ENCODE peak calls at places on chromosomes 16 and 17, in seven cellular contexts. One of them, this sample, is unnamed.

GRCh38 chr17:4448197-4448980 is 14.6 kb downstream of the SPNS3 start:
- DNase-seq in neural progenitor cell: no peak
- DNase-seq in HCT116: no peak
- DNase-seq in MM.1S: no peak
- DNase-seq in OCI-LY7: no peak
- DNase-seq in SK-N-SH: no peak
- DNase-seq in GM23248: peak; percentile 73
- DNase-seq in this sample: no peak

GRCh38 chr16:952321-952720 is 18.5 kb downstream of the LMF1 start:
- DNase-seq in neural progenitor cell: no peak
- DNase-seq in HCT116: no peak
- DNase-seq in MM.1S: no peak
- DNase-seq in OCI-LY7: no peak
- DNase-seq in SK-N-SH: no peak
- DNase-seq in GM23248: no peak
- DNase-seq in this sample: no peak

GRCh38 chr17:19645608-19646250 is 2.8 kb upstream of the ALDH3A2 start:
- DNase-seq in neural progenitor cell: peak; percentile 70
- DNase-seq in HCT116: no peak
- DNase-seq in MM.1S: peak; percentile 52
- DNase-seq in OCI-LY7: peak; percentile 41
- DNase-seq in SK-N-SH: peak; percentile 47
- DNase-seq in GM23248: peak; percentile 28
- DNase-seq in this sample: peak; percentile 81

GRCh38 chr16:59369523-59369922 is 635.4 kb upstream of the GOT2 start:
- DNase-seq in neural progenitor cell: peak; percentile 10
- DNase-seq in HCT116: no peak
- DNase-seq in MM.1S: no peak
- DNase-seq in OCI-LY7: no peak
- DNase-seq in SK-N-SH: no peak
- DNase-seq in GM23248: no peak
- DNase-seq in this sample: no peak

GRCh38 chr17:75105269-75106080 is 4.3 kb upstream of the ARMC7 start:
- DNase-seq in neural progenitor cell: peak; percentile 72
- DNase-seq in HCT116: no peak
- DNase-seq in MM.1S: peak; percentile 59
- DNase-seq in OCI-LY7: peak; percentile 77
- DNase-seq in SK-N-SH: peak; percentile 91
- DNase-seq in GM23248: peak; percentile 63
- DNase-seq in this sample: peak; percentile 85

GRCh38 chr16:87050142-87050541 is 267.1 kb downstream of the C16orf95 start:
- DNase-seq in neural progenitor cell: no peak
- DNase-seq in HCT116: no peak
- DNase-seq in MM.1S: no peak
- DNase-seq in OCI-LY7: no peak
- DNase-seq in SK-N-SH: no peak
- DNase-seq in GM23248: no peak
- DNase-seq in this sample: no peak

GRCh38 chr16:65658339-65659275 is 536.7 kb upstream of the CDH11 start:
- DNase-seq in neural progenitor cell: no peak
- DNase-seq in HCT116: no peak
- DNase-seq in MM.1S: no peak
- DNase-seq in OCI-LY7: no peak
- DNase-seq in SK-N-SH: peak; percentile 54
- DNase-seq in GM23248: peak; percentile 96
- DNase-seq in this sample: peak; percentile 13

GRCh38 chr17:66679631-66680517 is 155.0 kb upstream of the CACNG5 start:
- DNase-seq in neural progenitor cell: no peak
- DNase-seq in HCT116: no peak
- DNase-seq in MM.1S: no peak
- DNase-seq in OCI-LY7: no peak
- DNase-seq in SK-N-SH: no peak
- DNase-seq in GM23248: no peak
- DNase-seq in this sample: no peak

GRCh38 chr17:71709271-71709670 is 411.5 kb upstream of the SOX9 start:
- DNase-seq in neural progenitor cell: no peak
- DNase-seq in HCT116: no peak
- DNase-seq in MM.1S: no peak
- DNase-seq in OCI-LY7: no peak
- DNase-seq in SK-N-SH: no peak
- DNase-seq in GM23248: peak; percentile 51
- DNase-seq in this sample: no peak

GRCh38 chr17:46916211-46916610 is 6.7 kb upstream of the GOSR2 start:
- DNase-seq in neural progenitor cell: no peak
- DNase-seq in HCT116: no peak
- DNase-seq in MM.1S: no peak
- DNase-seq in OCI-LY7: no peak
- DNase-seq in SK-N-SH: no peak
- DNase-seq in GM23248: peak; percentile 31
- DNase-seq in this sample: no peak

GRCh38 chr17:46915596-46915995 is 7.4 kb upstream of the GOSR2 start:
- DNase-seq in neural progenitor cell: no peak
- DNase-seq in HCT116: no peak
- DNase-seq in MM.1S: no peak
- DNase-seq in OCI-LY7: no peak
- DNase-seq in SK-N-SH: no peak
- DNase-seq in GM23248: no peak
- DNase-seq in this sample: no peak

GRCh38 chr17:46911311-46911710 is 11.6 kb upstream of the GOSR2 start:
- DNase-seq in neural progenitor cell: no peak
- DNase-seq in HCT116: no peak
- DNase-seq in MM.1S: no peak
- DNase-seq in OCI-LY7: no peak
- DNase-seq in SK-N-SH: no peak
- DNase-seq in GM23248: no peak
- DNase-seq in this sample: no peak

GRCh38 chr17:46908352-46908751 is 14.6 kb upstream of the GOSR2 start:
- DNase-seq in neural progenitor cell: no peak
- DNase-seq in HCT116: no peak
- DNase-seq in MM.1S: no peak
- DNase-seq in OCI-LY7: no peak
- DNase-seq in SK-N-SH: no peak
- DNase-seq in GM23248: no peak
- DNase-seq in this sample: no peak

DNA sequence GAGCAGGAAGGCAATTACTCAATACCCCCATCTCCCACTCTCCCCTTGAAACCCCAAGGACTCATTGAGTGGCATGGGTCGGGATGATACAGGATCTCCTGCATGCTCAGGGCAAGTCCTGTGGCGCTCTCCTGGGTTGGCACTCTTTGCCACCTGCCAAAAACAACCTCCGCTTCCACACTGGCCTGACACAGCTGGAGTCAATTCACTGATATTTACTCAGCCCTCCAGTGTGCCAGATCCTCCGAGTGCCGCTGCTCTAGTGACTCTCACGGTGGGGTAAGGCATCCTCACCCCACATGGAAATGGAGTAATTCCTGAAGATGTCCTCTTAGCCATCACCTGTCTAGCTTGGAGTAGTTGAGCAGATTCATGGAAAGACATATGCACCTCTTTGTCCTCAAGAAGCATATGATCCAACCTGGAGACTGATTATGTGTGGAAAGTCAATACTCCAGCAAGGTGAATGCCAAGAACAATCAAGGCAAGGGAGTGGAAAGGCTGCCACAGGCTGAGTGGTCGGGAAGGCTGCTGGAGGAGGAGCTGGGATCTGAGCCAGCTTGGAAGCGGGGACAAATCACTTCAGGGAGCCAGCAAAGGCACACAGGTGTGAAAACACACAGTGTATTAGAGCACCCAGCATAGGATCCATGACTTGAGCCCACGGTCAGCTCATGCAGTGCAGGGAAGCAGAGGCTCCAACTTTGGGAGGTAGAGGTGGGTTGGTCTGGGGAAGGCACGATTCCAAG is 12.6 kb upstream of the GOSR2 start:
- DNase-seq in neural progenitor cell: no peak
- DNase-seq in HCT116: no peak
- DNase-seq in MM.1S: no peak
- DNase-seq in OCI-LY7: no peak
- DNase-seq in SK-N-SH: no peak
- DNase-seq in GM23248: no peak
- DNase-seq in this sample: no peak
- TF ChIP-seq EZH2phosphoT487 in neural progenitor cell: no peak
- TF ChIP-seq EZH2phosphoT487 in HCT116: no peak
- TF ChIP-seq EZH2phosphoT487 in MM.1S: no peak
- TF ChIP-seq EZH2phosphoT487 in OCI-LY7: no peak
- TF ChIP-seq EZH2phosphoT487 in SK-N-SH: no peak
- TF ChIP-seq EZH2phosphoT487 in GM23248: no peak
- TF ChIP-seq EZH2phosphoT487 in this sample: no peak

DNA sequence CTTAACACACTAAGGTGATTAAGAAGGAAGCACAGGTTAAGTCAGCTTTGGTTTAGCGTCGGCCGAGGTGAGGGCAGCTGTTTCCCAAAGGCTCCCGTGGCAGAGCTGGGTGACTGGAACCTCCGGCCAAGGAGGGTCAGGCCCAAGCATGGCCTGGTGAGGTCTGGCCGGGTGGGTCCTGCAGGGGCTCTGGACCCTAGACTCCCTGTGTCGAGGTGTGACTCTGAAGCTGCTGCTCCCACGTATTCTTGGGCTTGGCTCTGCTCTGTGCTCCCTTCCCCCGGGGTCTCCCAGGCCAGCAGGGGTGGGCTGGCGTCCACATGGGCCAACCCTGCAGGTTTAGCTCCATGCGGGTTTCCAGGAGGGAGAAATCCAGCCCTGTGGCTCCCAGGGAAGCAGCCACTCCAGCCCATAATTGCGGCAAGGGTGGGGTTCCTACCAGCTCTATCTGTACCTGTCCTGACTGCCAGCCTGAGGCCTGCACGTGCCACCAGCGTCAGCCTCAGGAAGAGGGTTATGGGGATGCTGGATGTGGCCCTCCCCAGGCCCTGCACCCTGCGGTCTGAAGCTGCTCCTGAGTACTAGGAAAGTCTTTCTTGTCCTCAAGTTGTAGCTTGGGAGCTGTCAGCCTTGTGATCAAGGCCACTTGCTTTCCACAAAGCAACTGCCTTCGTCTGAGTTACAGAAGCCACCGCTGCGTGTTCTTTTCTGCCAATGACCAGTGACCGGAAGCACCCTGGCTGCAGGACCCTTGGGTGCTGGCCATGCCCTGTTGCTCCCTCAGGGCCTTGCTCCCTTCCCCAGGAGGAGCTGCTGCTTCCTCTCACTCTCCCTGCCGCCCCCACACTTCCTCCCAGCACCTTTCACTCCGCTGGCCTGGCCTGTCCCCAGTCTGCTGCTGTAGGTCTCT is 4.8 kb downstream of the CDK5R1 start:
- DNase-seq in neural progenitor cell: no peak
- DNase-seq in HCT116: no peak
- DNase-seq in MM.1S: no peak
- DNase-seq in OCI-LY7: no peak
- DNase-seq in SK-N-SH: peak; percentile 47
- DNase-seq in GM23248: no peak
- DNase-seq in this sample: no peak
- TF ChIP-seq EZH2phosphoT487 in neural progenitor cell: no peak
- TF ChIP-seq EZH2phosphoT487 in HCT116: no peak
- TF ChIP-seq EZH2phosphoT487 in MM.1S: no peak
- TF ChIP-seq EZH2phosphoT487 in OCI-LY7: no peak
- TF ChIP-seq EZH2phosphoT487 in SK-N-SH: no peak
- TF ChIP-seq EZH2phosphoT487 in GM23248: no peak
- TF ChIP-seq EZH2phosphoT487 in this sample: no peak

DNA sequence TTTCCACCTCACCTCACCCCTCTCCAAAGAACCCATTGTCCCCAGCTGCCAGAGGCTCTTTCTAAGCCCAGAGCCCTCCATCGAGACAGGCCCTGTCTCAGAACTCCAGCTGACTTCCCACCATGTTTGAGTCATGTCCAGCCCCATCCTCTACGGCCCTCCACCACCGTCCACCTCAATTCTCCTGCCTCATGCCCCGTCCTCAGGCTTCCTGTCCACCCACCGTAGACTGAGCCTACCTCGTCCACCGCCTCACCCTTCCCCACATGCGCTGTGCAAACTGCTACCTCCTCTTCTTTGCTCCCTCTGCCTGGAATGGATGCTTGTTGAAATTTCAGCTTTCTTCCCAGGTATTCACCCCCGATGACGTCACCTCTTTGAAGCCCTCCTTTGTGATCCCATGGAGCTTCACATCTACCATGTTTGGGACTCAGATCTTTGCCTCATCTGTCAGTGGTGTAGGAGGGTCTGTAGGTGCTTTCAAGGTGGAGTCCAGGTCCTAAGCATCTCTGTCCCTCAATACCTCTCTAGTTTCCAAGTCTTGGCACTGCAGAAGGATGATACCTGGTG is 149.0 kb downstream of the MRM1 start:
- DNase-seq in neural progenitor cell: no peak
- DNase-seq in HCT116: no peak
- DNase-seq in MM.1S: no peak
- DNase-seq in OCI-LY7: no peak
- DNase-seq in SK-N-SH: no peak
- DNase-seq in GM23248: no peak
- DNase-seq in this sample: no peak
- TF ChIP-seq EZH2phosphoT487 in neural progenitor cell: no peak
- TF ChIP-seq EZH2phosphoT487 in HCT116: no peak
- TF ChIP-seq EZH2phosphoT487 in MM.1S: no peak
- TF ChIP-seq EZH2phosphoT487 in OCI-LY7: no peak
- TF ChIP-seq EZH2phosphoT487 in SK-N-SH: no peak
- TF ChIP-seq EZH2phosphoT487 in GM23248: no peak
- TF ChIP-seq EZH2phosphoT487 in this sample: no peak

GRCh38 chr17:78377858-78378224 is 608 bp upstream of the PGS1 start:
- DNase-seq in neural progenitor cell: peak; percentile 23
- DNase-seq in HCT116: no peak
- DNase-seq in MM.1S: no peak
- DNase-seq in OCI-LY7: no peak
- DNase-seq in SK-N-SH: no peak
- DNase-seq in GM23248: no peak
- DNase-seq in this sample: no peak

GRCh38 chr17:78381601-78382168 is 3.2 kb downstream of the PGS1 start:
- DNase-seq in neural progenitor cell: no peak
- DNase-seq in HCT116: no peak
- DNase-seq in MM.1S: no peak
- DNase-seq in OCI-LY7: no peak
- DNase-seq in SK-N-SH: no peak
- DNase-seq in GM23248: peak; percentile 69
- DNase-seq in this sample: peak; percentile 55

GRCh38 chr17:78379134-78379497 is 667 bp downstream of the PGS1 start:
- DNase-seq in neural progenitor cell: no peak
- DNase-seq in HCT116: no peak
- DNase-seq in MM.1S: no peak
- DNase-seq in OCI-LY7: peak; percentile 33
- DNase-seq in SK-N-SH: no peak
- DNase-seq in GM23248: peak; percentile 95
- DNase-seq in this sample: no peak

GRCh38 chr17:78378225-78379133 is at the start of gene PGS1:
- DNase-seq in neural progenitor cell: peak; percentile 84
- DNase-seq in HCT116: peak; percentile 49
- DNase-seq in MM.1S: peak; percentile 80
- DNase-seq in OCI-LY7: peak; percentile 90
- DNase-seq in SK-N-SH: peak; percentile 97
- DNase-seq in GM23248: peak; percentile 89
- DNase-seq in this sample: peak; percentile 86

GRCh38 chr17:78380370-78380769 is 1.9 kb downstream of the PGS1 start:
- DNase-seq in neural progenitor cell: no peak
- DNase-seq in HCT116: no peak
- DNase-seq in MM.1S: no peak
- DNase-seq in OCI-LY7: no peak
- DNase-seq in SK-N-SH: no peak
- DNase-seq in GM23248: no peak
- DNase-seq in this sample: no peak
- TF ChIP-seq EZH2phosphoT487 in neural progenitor cell: no peak
- TF ChIP-seq EZH2phosphoT487 in HCT116: no peak
- TF ChIP-seq EZH2phosphoT487 in MM.1S: no peak
- TF ChIP-seq EZH2phosphoT487 in OCI-LY7: no peak
- TF ChIP-seq EZH2phosphoT487 in SK-N-SH: no peak
- TF ChIP-seq EZH2phosphoT487 in GM23248: no peak
- TF ChIP-seq EZH2phosphoT487 in this sample: no peak

GRCh38 chr16:72739577-72739976 is 308.4 kb downstream of the ZFHX3 start:
- DNase-seq in neural progenitor cell: no peak
- DNase-seq in HCT116: no peak
- DNase-seq in MM.1S: no peak
- DNase-seq in OCI-LY7: no peak
- DNase-seq in SK-N-SH: no peak
- DNase-seq in GM23248: peak; percentile 35
- DNase-seq in this sample: peak; percentile 29
- TF ChIP-seq EZH2phosphoT487 in neural progenitor cell: no peak
- TF ChIP-seq EZH2phosphoT487 in HCT116: no peak
- TF ChIP-seq EZH2phosphoT487 in MM.1S: no peak
- TF ChIP-seq EZH2phosphoT487 in OCI-LY7: no peak
- TF ChIP-seq EZH2phosphoT487 in SK-N-SH: no peak
- TF ChIP-seq EZH2phosphoT487 in GM23248: no peak
- TF ChIP-seq EZH2phosphoT487 in this sample: no peak